ENCODE peak calls at places on chromosomes 6 and 20, in six cellular contexts. T is A549, O is transverse colon, Z is uterus, D is spleen, Q is heart left ventricle. L is an unnamed sample.
A peak's percentile ranks its signal among the peaks of the same experiment; 100 is the strongest.

GRCh38 chr20:914727-915498 is 1.2 kb downstream of the ANGPT4 start:
- DNase-seq in T (no peak), O (no peak), Z (no peak), D (no peak), Q (no peak), L (no peak)

GRCh38 chr6:72861935-72862432 is 240.1 kb downstream of the KCNQ5 start:
- DNase-seq in T (no peak), O (no peak), Z (no peak), D (no peak), Q (peak; percentile 27), L (no peak)

GRCh38 chr6:136975089-136975715 is 53.1 kb downstream of the SLC35D3 start:
- DNase-seq in T (no peak), O (no peak), Z (no peak), D (no peak), Q (no peak), L (no peak)

GRCh38 chr6:5905431-5906339 is 101.0 kb downstream of the NRN1 start:
- DNase-seq in T (no peak), O (peak; percentile 59), Z (peak; percentile 82), D (no peak), Q (peak; percentile 88), L (peak; percentile 67)

GRCh38 chr6:87391334-87391733 is 16.4 kb upstream of the CFAP206 start:
- DNase-seq in T (peak; percentile 20), O (no peak), Z (no peak), D (no peak), Q (no peak), L (no peak)

GRCh38 chr20:53706511-53707031 is 112.9 kb upstream of the ZNF217 start:
- DNase-seq in T (no peak), O (no peak), Z (no peak), D (no peak), Q (no peak), L (no peak)

GRCh38 chr6:157099912-157100593 is 223.3 kb downstream of the TMEM242 start:
- DNase-seq in T (no peak), O (no peak), Z (no peak), D (no peak), Q (no peak), L (no peak)

GRCh38 chr6:114061116-114061515 is 90.2 kb upstream of the HDAC2 start:
- DNase-seq in T (no peak), O (no peak), Z (no peak), D (no peak), Q (no peak), L (no peak)

GRCh38 chr6:2270049-2270448 is 24.6 kb upstream of the GMDS start:
- DNase-seq in T (no peak), O (no peak), Z (no peak), D (no peak), Q (no peak), L (no peak)

GRCh38 chr6:84461461-84461860 is 234.0 kb upstream of the CEP162 start:
- DNase-seq in T (no peak), O (no peak), Z (no peak), D (no peak), Q (no peak), L (no peak)

GRCh38 chr6:105795913-105796517 is 290.1 kb upstream of the PRDM1 start:
- DNase-seq in T (peak; percentile 87), O (no peak), Z (no peak), D (no peak), Q (no peak), L (no peak)

GRCh38 chr6:105799051-105799450 is 287.1 kb upstream of the PRDM1 start:
- DNase-seq in T (no peak), O (peak; percentile 14), Z (no peak), D (no peak), Q (peak; percentile 32), L (no peak)

GRCh38 chr6:105798057-105798456 is 288.1 kb upstream of the PRDM1 start:
- DNase-seq in T (no peak), O (no peak), Z (peak; percentile 56), D (no peak), Q (no peak), L (no peak)

GRCh38 chr6:105794870-105795269 is 291.3 kb upstream of the PRDM1 start:
- DNase-seq in T (no peak), O (no peak), Z (no peak), D (no peak), Q (no peak), L (no peak)

GRCh38 chr6:105797313-105797970 is 288.7 kb upstream of the PRDM1 start:
- DNase-seq in T (no peak), O (no peak), Z (no peak), D (no peak), Q (no peak), L (no peak)
- H3K4me3 ChIP-seq in T (no peak overlapping the region), O (no peak overlapping the region), Z (no peak overlapping the region), D (no peak overlapping the region), Q (no peak overlapping the region), L (no peak overlapping the region)

DNA sequence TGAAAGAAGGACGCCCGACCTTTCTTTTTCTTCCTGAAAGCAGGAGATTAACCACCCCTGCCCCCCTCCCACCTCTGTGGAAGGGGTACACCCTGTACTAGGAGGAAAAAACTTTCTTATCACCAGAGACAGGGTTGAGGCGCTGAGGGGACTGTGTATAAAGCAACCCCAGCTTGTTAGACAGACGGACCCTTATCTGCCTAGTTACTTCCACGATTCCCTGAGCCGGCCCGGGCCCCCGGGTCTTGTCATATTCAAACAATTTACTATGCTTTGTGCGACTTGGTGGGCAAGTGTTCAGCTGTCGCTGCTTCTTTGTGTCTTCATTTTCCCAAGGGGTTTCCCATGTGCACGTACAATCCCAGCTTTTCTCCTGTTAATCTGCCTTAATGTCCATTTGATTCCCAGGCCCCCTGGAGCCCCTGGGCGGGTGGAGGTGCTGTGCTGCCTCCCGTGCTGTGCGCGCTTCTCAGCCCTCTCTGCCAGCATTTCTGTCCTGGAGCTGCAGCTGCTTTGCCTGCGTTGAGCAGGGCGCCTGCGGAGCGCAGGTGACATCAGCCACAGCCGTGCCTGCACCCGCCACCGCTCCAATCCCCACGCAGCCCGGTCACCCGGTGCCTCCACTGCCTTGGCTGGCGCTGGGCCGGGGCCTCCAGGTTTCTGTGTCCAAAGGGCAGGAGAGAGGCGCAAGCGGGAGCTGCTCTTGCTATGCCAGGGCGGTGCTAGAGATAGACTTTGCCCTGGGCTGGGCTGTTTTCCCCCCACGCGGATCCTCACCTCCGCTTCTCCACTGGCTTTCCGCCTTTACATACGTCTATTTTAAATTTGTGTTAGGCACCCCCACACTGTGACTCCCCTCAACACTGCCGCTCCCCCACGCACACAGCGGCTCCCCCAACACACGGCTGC is 96.2 kb downstream of the TTLL2 start:
- DNase-seq in T (peak; percentile 22), O (peak; percentile 93), Z (no peak), D (no peak), Q (no peak), L (no peak)
- TF ChIP-seq POLR2A in T (no peak), O (peak; percentile 94), Z (no peak), D (no peak), Q (no peak), L (no peak)

GRCh38 chr6:46000905-46001304 is 14.8 kb downstream of the CLIC5 start:
- DNase-seq in T (no peak), O (no peak), Z (no peak), D (no peak), Q (no peak), L (no peak)
- H3K4me1 ChIP-seq in T (no peaks in the 10 kb centered on the region), O (no peaks in the 10 kb centered on the region), Z (no peaks in the 10 kb centered on the region), D (no peaks in the 10 kb centered on the region), Q (peaks cover 32% of the 10 kb centered on the region), L (no peaks in the 10 kb centered on the region)

GRCh38 chr20:63522981-63523611 is 2.5 kb downstream of the PPDPF start:
- DNase-seq in T (no peak), O (no peak), Z (peak; percentile 20), D (peak; percentile 75), Q (no peak), L (no peak)

GRCh38 chr20:63520594-63520938 is at the start of gene PPDPF:
- DNase-seq in T (peak; percentile 81), O (peak; percentile 89), Z (peak; percentile 80), D (peak; percentile 96), Q (no peak), L (peak; percentile 78)

GRCh38 chr20:63522091-63522868 is 1.7 kb downstream of the PPDPF start:
- DNase-seq in T (no peak), O (no peak), Z (peak; percentile 14), D (peak; percentile 73), Q (no peak), L (no peak)

GRCh38 chr20:63520939-63521601 is 505 bp downstream of the PPDPF start:
- DNase-seq in T (peak; percentile 69), O (peak; percentile 89), Z (peak; percentile 43), D (peak; percentile 94), Q (peak; percentile 72), L (peak; percentile 81)

GRCh38 chr20:63521602-63522001 is 1.0 kb downstream of the PPDPF start:
- DNase-seq in T (no peak), O (no peak), Z (peak; percentile 22), D (peak; percentile 82), Q (peak; percentile 33), L (no peak)
- H3K4me3 ChIP-seq in T (peak overlapping the region; percentile 83), O (peak overlapping the region; percentile 83), Z (peak overlapping the region; percentile 94), D (peak overlapping the region; percentile 81), Q (peak overlapping the region; percentile 87), L (peak overlapping the region; percentile 90)

GRCh38 chr6:121335111-121336008 is 1.1 kb upstream of the TBC1D32 start:
- DNase-seq in T (no peak), O (no peak), Z (no peak), D (no peak), Q (no peak), L (no peak)

GRCh38 chr6:121333196-121333595 is 1.1 kb downstream of the TBC1D32 start:
- DNase-seq in T (no peak), O (no peak), Z (no peak), D (no peak), Q (no peak), L (no peak)

GRCh38 chr6:121339639-121340226 is 5.5 kb upstream of the TBC1D32 start:
- DNase-seq in T (no peak), O (no peak), Z (no peak), D (no peak), Q (no peak), L (no peak)

GRCh38 chr6:121334299-121335104 is at the start of gene TBC1D32:
- DNase-seq in T (peak; percentile 88), O (peak; percentile 93), Z (peak; percentile 90), D (peak; percentile 96), Q (peak; percentile 94), L (peak; percentile 87)
- TF ChIP-seq POLR2A in T (peak; percentile 72), O (peak; percentile 57), Z (no peak), D (peak; percentile 5), Q (peak; percentile 52), L (peak; percentile 7)

DNA sequence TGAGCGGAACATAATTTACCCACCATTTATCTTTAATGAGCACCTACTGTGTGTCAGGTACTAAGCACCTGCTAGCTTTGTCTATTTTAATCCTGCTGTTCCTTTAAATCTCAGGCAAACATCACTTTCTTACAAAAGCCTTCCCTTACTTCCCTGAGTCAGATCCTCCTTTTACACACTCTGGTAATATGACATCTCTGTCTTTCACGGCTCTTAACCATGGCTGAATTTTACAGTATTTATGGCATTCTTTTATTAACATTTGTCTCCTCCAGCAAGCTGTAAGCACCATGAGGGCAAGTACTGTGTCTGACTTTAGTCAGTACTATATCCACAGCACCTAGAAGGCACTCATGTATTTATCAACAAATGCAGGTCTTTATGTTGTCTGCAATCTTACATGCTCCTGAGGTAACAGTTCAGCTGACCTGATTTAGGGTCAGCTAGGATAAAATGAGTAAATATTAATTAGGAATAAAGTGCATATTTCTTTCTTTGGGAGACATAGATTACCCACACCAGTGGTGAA is 33.7 kb upstream of the HBS1L start:
- DNase-seq in T (no peak), O (no peak), Z (no peak), D (no peak), Q (no peak), L (no peak)
- H3K4me1 ChIP-seq in T (no peaks in the 10 kb centered on the region), O (no peaks in the 10 kb centered on the region), Z (no peaks in the 10 kb centered on the region), D (peaks cover 18% of the 10 kb centered on the region), Q (no peaks in the 10 kb centered on the region), L (no peaks in the 10 kb centered on the region)

L was measured in breast epithelium.